ENCODE peak calls at places on chromosomes 1 and 21, in nine cellular contexts. I is astrocyte of the spinal cord, W is tibial nerve, L is tibial artery, Z is astrocyte, C is HL-60, N is AG10803, P is lower lobe of right lung, Q is fibroblast of pulmonary artery. Y is an unnamed sample.

GRCh38 chr1:116433283-116434257 is 60.5 kb downstream of the ATP1A1 start:
- DNase-seq in C (no peak), N (peak; percentile 16), Q (peak; percentile 21), I (peak; percentile 61), Z (peak; percentile 75), L (no peak), W (no peak), P (no peak), Y (peak; percentile 65)

GRCh38 chr1:24149854-24150227 is 6.9 kb upstream of the IL22RA1 start:
- DNase-seq in N (peak; percentile 44), Z (peak; percentile 73), W (no peak), Q (peak; percentile 52), I (peak; percentile 38), C (peak; percentile 28), P (no peak), L (no peak), Y (no peak)

GRCh38 chr1:37423810-37424209 is 50.6 kb upstream of the ZC3H12A start:
- DNase-seq in Q (no peak), W (no peak), N (no peak), C (no peak), Z (no peak), P (no peak), L (no peak), I (no peak), Y (no peak)

GRCh38 chr1:234963180-234963903 is 165.3 kb downstream of the TOMM20 start:
- DNase-seq in L (peak; percentile 89), Q (peak; percentile 87), I (peak; percentile 95), C (peak; percentile 89), W (peak; percentile 74), N (peak; percentile 96), Z (peak; percentile 94), P (peak; percentile 95), Y (peak; percentile 82)

GRCh38 chr1:210770396-210770984 is 363.5 kb downstream of the KCNH1 start:
- DNase-seq in C (no peak), N (no peak), P (no peak), Q (no peak), Z (no peak), W (no peak), L (no peak), I (no peak), Y (no peak)

GRCh38 chr1:64038965-64039926 is 164.2 kb upstream of the UBE2U start:
- DNase-seq in L (peak; percentile 82), Q (peak; percentile 98), I (peak; percentile 98), W (peak; percentile 15), P (no peak), N (peak; percentile 95), Z (peak; percentile 99), C (no peak), Y (no peak)

GRCh38 chr1:67816506-67816905 is 16.8 kb downstream of the GNG12 start:
- DNase-seq in C (no peak), I (no peak), W (no peak), N (no peak), L (no peak), Q (no peak), P (no peak), Z (no peak), Y (no peak)

GRCh38 chr1:40890771-40891170 is 28.6 kb upstream of the CITED4 start:
- DNase-seq in Q (no peak), C (no peak), N (no peak), L (no peak), I (no peak), P (no peak), W (no peak), Z (no peak), Y (no peak)

GRCh38 chr1:65596768-65597167 is 176.3 kb downstream of the LEPR start:
- DNase-seq in Z (no peak), Q (no peak), I (no peak), L (no peak), N (no peak), W (no peak), P (no peak), C (no peak), Y (no peak)

GRCh38 chr1:218480691-218481099 is 135.6 kb downstream of the TGFB2 start:
- DNase-seq in I (peak; percentile 88), P (no peak), W (no peak), Z (peak; percentile 99), C (no peak), Q (peak; percentile 72), L (no peak), N (peak; percentile 94), Y (no peak)

GRCh38 chr1:228141082-228141870 is 1.2 kb downstream of the GUK1 start:
- DNase-seq in C (no peak), Q (peak; percentile 85), Z (no peak), L (peak; percentile 68), W (peak; percentile 68), N (peak; percentile 49), I (peak; percentile 16), P (peak; percentile 55), Y (peak; percentile 78)

GRCh38 chr1:228140724-228141081 is 624 bp downstream of the GUK1 start:
- DNase-seq in P (no peak), Z (no peak), N (no peak), I (peak; percentile 8), L (no peak), Q (no peak), W (no peak), C (no peak), Y (no peak)

GRCh38 chr1:228141871-228142615 is 2.0 kb downstream of the GUK1 start:
- DNase-seq in L (peak; percentile 66), W (peak; percentile 13), C (no peak), Z (peak; percentile 82), N (peak; percentile 81), P (no peak), Q (no peak), I (peak; percentile 24), Y (no peak)

GRCh38 chr1:228139406-228139930 is 611 bp upstream of the GUK1 start:
- DNase-seq in P (no peak), Q (no peak), C (no peak), L (no peak), I (no peak), N (no peak), W (no peak), Z (no peak), Y (no peak)

DNA sequence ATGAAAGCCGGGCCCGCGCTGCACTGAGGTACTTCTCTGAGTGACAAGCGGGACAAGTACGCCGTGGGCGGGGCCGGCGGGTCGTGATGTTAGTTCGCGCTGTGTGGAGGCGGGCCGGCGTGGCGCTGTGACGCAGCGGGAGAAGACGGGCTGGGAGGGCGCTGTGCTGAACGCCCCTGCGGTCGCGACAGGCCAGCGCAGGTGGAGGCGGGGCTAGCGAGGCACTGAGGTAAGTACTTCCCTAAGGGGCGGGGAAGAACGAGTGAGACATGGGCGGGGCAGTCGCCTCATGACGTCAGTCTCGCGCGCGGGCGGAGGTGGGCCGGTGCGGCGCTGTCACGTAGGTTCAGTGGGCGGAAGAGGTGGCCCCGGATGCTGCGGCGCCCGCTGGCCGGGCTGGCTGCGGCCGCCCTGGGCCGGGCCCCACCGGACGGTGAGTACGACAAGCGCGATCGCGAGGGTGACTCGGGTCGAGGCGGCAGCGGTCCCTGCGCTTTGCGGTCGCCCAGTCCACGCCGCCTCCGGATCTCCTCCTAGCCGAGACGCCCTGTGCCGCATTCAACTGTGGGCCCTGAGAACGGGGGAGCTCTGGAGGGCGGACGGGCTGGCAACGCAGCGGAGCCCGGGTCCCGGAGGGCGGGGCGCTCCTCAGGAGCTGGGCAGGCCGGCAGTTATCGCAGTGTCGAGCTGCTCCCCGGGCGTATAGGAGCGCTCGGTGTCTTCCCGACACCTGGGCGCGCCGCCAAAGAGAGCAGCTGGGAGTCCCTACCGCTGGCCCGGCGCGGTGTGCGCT is at the start of gene GUK1:
- DNase-seq in W (peak; percentile 99), C (peak; percentile 100), Z (peak; percentile 99), P (peak; percentile 100), L (peak; percentile 100), N (peak; percentile 99), I (peak; percentile 100), Q (peak; percentile 100), Y (peak; percentile 100)
- TF ChIP-seq CTCF in W (peak; percentile 10), C (no peak), Z (no peak), P (peak; percentile 54), L (peak; percentile 32), N (no peak), I (no peak), Q (no peak), Y (peak; percentile 56)

GRCh38 chr1:39358491-39358890 is 132.9 kb upstream of the BMP8A start:
- DNase-seq in N (no peak), Z (no peak), L (no peak), Q (no peak), W (no peak), C (no peak), I (no peak), P (no peak), Y (no peak)

GRCh38 chr1:39352881-39353280 is 138.6 kb upstream of the BMP8A start:
- DNase-seq in C (no peak), Q (no peak), W (no peak), Z (no peak), P (no peak), L (no peak), N (peak; percentile 76), I (no peak), Y (no peak)

GRCh38 chr1:39359028-39359570 is 132.3 kb upstream of the BMP8A start:
- DNase-seq in C (no peak), Z (peak; percentile 63), N (no peak), I (peak; percentile 37), P (no peak), Q (peak; percentile 51), W (no peak), L (no peak), Y (no peak)

DNA sequence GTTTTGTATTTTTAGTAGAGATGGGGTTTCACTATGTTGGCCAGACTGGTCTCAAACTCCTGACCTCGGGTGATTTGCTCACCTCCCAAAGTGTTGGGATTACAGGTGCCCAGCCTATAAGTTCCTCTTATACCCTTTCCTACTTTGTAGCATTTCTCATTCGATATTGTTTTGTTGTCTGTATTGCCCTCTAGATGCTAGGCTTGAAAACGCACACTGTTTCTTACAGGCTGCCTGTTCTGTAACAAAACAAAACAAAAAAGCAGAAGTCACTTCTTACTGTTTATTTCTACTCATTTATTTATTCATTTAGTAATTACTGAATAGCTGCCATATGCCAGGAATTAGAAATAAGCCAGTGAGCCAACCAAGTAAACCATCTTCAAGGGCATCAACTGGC is 136.9 kb upstream of the BMP8A start:
- DNase-seq in N (no peak), L (no peak), P (no peak), I (no peak), Z (no peak), C (no peak), W (no peak), Q (no peak), Y (no peak)
- TF ChIP-seq CTCF in N (no peak), L (no peak), P (no peak), I (no peak), Z (no peak), C (no peak), W (no peak), Q (no peak), Y (no peak)

DNA sequence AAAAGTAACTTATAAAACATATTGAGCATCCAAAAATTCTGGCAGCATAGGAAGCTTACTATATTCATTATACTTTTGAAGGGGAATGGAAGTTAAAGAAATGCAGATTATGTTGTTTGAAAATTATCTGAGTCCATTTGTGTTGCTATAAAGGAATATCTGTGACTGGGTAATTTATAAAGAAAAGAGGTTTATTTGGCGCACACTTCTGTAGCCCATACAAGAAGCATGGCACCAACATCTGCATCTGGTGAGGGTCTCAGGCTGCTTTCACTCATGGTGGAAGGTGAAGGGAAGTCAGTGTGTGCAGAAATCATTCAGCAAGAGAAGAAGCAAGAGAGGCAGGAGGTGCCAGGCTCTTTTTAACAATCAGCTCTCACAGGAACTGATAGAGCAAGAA is 55.5 kb upstream of the BACH1 start:
- DNase-seq in P (no peak), Z (no peak), W (no peak), L (no peak), Q (no peak), C (no peak), I (no peak), N (no peak), Y (no peak)
- TF ChIP-seq CTCF in P (no peak), Z (no peak), W (no peak), L (no peak), Q (no peak), C (no peak), I (no peak), N (no peak), Y (no peak)

GRCh38 chr1:33018112-33018511 is 18.6 kb downstream of the AK2 start:
- DNase-seq in W (no peak), L (no peak), N (no peak), Z (no peak), Q (no peak), P (no peak), I (no peak), C (no peak), Y (no peak)
- TF ChIP-seq CTCF in W (no peak), L (no peak), N (no peak), Z (no peak), Q (no peak), P (no peak), I (no peak), C (no peak), Y (no peak)

Y was measured in left ventricle myocardium inferior.